ENCODE peak calls at places on chromosome 10, in four cellular contexts. U is cardiac muscle cell, B is PC-3, V is fibroblast of the aortic adventitia. A is an unnamed sample.

GRCh38 chr10:98528166-98528784 is 81.5 kb upstream of the HPS1 start:
- DNase-seq in U (no peak), B (peak), V (no peak), A (peak)

GRCh38 chr10:34908472-34908871 is 93.4 kb upstream of the PARD3 start:
- DNase-seq in U (no peak), B (no peak), V (peak), A (peak)

GRCh38 chr10:680146-680545 is 9.3 kb downstream of the DIP2C start:
- DNase-seq in U (no peak), B (no peak), V (no peak), A (no peak)

GRCh38 chr10:59586407-59586891 is 123.2 kb downstream of the SLC16A9 start:
- DNase-seq in U (no peak), B (peak), V (no peak), A (no peak)

GRCh38 chr10:109912335-109913282 is 10.7 kb downstream of the XPNPEP1 start:
- DNase-seq in U (no peak), B (peak), V (peak), A (peak)

GRCh38 chr10:58512470-58513188 is at the start of gene BICC1:
- DNase-seq in U (peak), B (peak), V (peak), A (peak)

GRCh38 chr10:103661951-103662405 is 168.5 kb downstream of the NEURL1 start:
- DNase-seq in U (no peak), B (no peak), V (no peak), A (no peak)

GRCh38 chr10:43118631-43119415 is 19.4 kb upstream of the CSGALNACT2 start:
- DNase-seq in U (no peak), B (no peak), V (no peak), A (no peak)

GRCh38 chr10:130777507-130778165 is 533.9 kb downstream of the TCERG1L start:
- DNase-seq in U (no peak), B (no peak), V (no peak), A (no peak)

GRCh38 chr10:100816671-100817070 is 71.3 kb downstream of the PAX2 start:
- DNase-seq in U (no peak), B (no peak), V (no peak), A (no peak)

GRCh38 chr10:7856685-7857084 is 38.4 kb downstream of the TAF3 start:
- DNase-seq in U (no peak), B (no peak), V (no peak), A (no peak)

GRCh38 chr10:132538031-132538789 is 623 bp downstream of the INPP5A start:
- DNase-seq in U (no peak), B (no peak), V (no peak), A (no peak)

GRCh38 chr10:131003455-131003854 is 308.1 kb downstream of the TCERG1L start:
- DNase-seq in U (no peak), B (no peak), V (no peak), A (no peak)

GRCh38 chr10:45001382-45002148 is 842 bp downstream of the ZNF22 start:
- DNase-seq in U (peak), B (peak), V (peak), A (peak)

GRCh38 chr10:71007516-71007915 is 119.2 kb upstream of the PCBD1 start:
- DNase-seq in U (no peak), B (no peak), V (no peak), A (no peak)

GRCh38 chr10:116621934-116622655 is 1.3 kb downstream of the PNLIPRP2 start:
- DNase-seq in U (no peak), B (no peak), V (no peak), A (no peak)

GRCh38 chr10:71396084-71396713 is 521 bp upstream of the CDH23 start:
- DNase-seq in U (peak), B (no peak), V (no peak), A (no peak)

GRCh38 chr10:77981281-77981680 is 48.0 kb downstream of the POLR3A start:
- DNase-seq in U (no peak), B (no peak), V (no peak), A (no peak)

GRCh38 chr10:77975086-77975666 is 48.6 kb upstream of the DLG5 start:
- DNase-seq in U (no peak), B (no peak), V (no peak), A (no peak)

GRCh38 chr10:77977016-77977415 is 50.5 kb upstream of the DLG5 start:
- DNase-seq in U (no peak), B (no peak), V (no peak), A (no peak)

GRCh38 chr10:77979221-77979620 is 50.1 kb downstream of the POLR3A start:
- DNase-seq in U (no peak), B (no peak), V (no peak), A (no peak)

DNA sequence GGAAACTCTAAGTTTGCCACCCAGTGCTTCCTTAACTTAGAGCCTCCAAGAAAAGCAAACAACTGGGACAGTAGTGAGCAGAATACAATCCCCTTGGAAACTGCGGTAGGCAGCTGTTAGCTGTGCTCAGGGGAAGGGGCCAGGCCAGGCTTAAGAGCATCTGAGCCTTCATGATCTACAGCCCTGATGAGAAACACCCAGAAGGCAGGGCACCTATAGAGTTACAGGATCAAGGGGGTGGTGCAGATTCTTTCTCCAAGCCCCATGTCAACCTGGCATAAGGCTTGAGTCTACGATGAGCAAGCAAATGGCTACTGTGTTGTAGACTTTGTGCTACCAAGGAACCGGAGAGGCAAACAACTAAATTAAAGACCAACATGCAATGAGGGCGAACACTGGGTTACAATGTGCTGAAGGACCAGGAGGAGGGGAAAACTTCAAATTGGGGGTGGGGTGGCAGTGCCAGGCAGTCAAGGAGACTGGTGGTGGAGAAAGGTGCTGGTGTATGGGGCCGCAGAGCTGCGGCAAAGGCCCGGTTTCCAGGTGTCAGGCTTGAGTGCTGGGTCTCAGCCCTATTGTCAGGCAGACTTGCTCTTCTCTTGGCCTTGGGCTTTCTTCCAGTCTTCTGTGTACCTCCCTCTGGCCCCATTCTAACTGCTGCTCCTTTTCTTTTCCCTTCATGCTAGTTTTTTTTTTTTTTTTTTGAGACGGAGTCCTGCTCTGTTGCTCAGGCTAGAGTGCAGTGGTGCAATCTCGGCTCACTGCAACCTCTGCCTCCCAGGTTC is 51.1 kb downstream of the POLR3A start:
- DNase-seq in U (no peak), B (no peak), V (no peak), A (no peak)
- H3K4me3 ChIP-seq in U (no peak), B (no peak), V (no peak), A (no peak)

GRCh38 chr10:5568984-5569383 is 44.2 kb downstream of the CALML3 start:
- DNase-seq in U (no peak), B (no peak), V (no peak), A (no peak)
- TF ChIP-seq CTCF in U (no peak), B (no peak), V (no peak), A (no peak)

DNA sequence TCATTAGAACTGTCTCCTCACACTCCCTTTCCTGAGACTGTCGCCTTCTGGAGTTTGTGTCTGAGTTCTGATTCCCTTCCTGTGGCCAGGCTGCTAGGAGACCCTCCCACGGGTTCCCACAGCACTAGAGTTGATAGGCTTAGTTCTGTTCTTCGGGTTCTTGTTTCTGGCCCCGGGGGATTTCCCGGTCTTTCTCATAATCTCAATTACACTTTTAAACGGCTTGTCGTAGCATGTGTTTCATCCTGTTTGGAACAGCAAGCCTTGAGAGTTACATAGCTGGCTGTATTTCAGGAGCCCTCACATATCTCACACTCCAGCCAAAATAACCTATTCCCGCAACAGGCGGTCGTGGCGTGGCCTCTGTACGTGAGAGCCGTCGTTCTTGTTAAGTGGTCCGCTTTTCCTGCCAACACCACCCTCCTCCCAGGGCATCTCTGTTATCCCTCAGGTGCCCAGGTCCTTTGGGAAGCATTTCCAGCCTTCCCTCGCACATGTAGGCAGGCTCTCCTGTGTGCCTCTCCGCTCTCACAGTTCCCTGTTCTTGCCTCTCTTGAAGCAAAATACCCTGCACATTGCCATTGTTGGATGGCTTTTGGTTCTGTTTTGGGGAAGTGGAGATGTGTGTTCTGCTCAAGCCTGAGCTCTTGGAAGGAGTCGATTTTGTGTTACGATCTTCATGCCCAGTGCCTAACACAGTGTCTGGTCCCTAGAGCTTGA is 46.0 kb downstream of the CDC123 start:
- DNase-seq in U (no peak), B (no peak), V (no peak), A (peak)
- H3K4me3 ChIP-seq in U (no peak), B (no peak), V (no peak), A (no peak)

GRCh38 chr10:26534384-26534783 is 96.2 kb downstream of the APBB1IP start:
- DNase-seq in U (no peak), B (no peak), V (no peak), A (peak)
- TF ChIP-seq CTCF in U (no peak), B (peak), V (no peak), A (no peak)

DNA sequence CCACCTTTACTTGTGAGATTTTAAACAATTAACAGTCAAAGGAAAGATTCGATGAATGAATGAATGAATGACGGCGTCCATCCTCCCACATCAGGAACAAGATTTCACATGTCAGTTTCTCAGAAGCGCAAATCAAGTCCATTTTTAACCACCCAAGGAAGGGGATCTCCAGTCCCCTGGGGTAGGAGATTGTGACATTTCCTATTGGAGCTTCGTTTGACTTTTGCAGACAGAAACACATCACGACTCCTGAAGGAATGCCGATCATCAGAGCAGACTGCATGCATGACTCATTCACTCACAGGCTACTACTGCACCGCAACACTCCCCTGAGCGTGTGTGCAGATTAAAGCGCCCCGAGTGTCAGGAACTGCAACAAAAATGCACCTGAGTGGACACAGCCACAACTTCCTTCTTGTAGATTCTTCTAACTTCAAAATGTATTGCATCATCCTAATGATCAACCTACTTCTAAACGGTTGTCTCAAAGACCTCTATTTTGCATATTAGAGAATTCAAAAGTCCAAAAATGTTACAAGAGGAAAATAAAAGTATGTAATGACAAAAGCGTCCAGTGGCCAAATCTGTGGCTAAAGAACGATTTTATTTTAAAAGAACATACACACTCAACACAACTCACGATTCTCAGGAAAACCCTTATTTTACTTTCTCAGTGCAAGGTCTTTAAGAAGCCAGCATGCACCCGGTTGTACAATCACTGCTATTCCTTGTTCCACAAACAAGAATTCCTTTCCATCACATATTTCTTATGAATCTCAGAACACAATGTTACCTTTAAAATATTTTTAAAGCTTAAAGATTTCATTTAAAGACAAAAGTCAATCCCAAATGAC is 172.6 kb downstream of the FAM107B start:
- DNase-seq in U (no peak), B (peak), V (peak), A (peak)
- H3K4me3 ChIP-seq in U (no peak), B (peak), V (no peak), A (no peak)

A was measured in fibroblast of mammary gland.